ENCODE peak calls at places on chromosomes 7 and 10, in four cellular contexts. C, I, L and T are unnamed samples.

GRCh38 chr7:519429-519973 is at the start of gene PDGFA:
- DNase-seq in L (no peak), I (peak; percentile 47), C (peak; percentile 60), T (no peak)

GRCh38 chr10:131681122-131681521 is 219.7 kb upstream of the PPP2R2D start:
- DNase-seq in L (no peak), C (no peak), I (no peak), T (no peak)

GRCh38 chr7:101669307-101669706 is 40.2 kb upstream of the MYL10 start:
- DNase-seq in C (no peak), I (no peak), L (no peak), T (no peak)

GRCh38 chr7:151304856-151305255 is 36.8 kb upstream of the NUB1 start:
- DNase-seq in I (no peak), C (no peak), L (no peak), T (no peak)

GRCh38 chr10:86650151-86650550 is 4.2 kb upstream of the OPN4 start:
- DNase-seq in C (no peak), I (no peak), L (no peak), T (no peak)

GRCh38 chr10:34760606-34761005 is 54.5 kb downstream of the PARD3 start:
- DNase-seq in I (no peak), L (no peak), C (no peak), T (no peak)

GRCh38 chr10:99520040-99520803 is 12.5 kb upstream of the NKX2-3 start:
- DNase-seq in I (no peak), C (no peak), L (no peak), T (no peak)

GRCh38 chr7:70640266-70640833 is 491.6 kb upstream of the GALNT17 start:
- DNase-seq in C (no peak), I (no peak), L (no peak), T (no peak)

GRCh38 chr7:116948934-116949333 is 4.4 kb upstream of the ST7 start:
- DNase-seq in I (peak; percentile 69), L (no peak), C (peak; percentile 78), T (no peak)

GRCh38 chr10:63522129-63522687 is 1.0 kb downstream of the REEP3 start:
- DNase-seq in I (no peak), L (no peak), C (peak; percentile 55), T (no peak)

GRCh38 chr10:99630439-99630838 is 10.2 kb upstream of the SLC25A28 start:
- DNase-seq in L (no peak), C (peak; percentile 7), I (no peak), T (no peak)

GRCh38 chr7:81150951-81151361 is 232.1 kb upstream of the SEMA3C start:
- DNase-seq in L (no peak), C (no peak), I (no peak), T (no peak)

GRCh38 chr10:72337039-72337629 is 17.6 kb downstream of the DNAJB12 start:
- DNase-seq in C (peak; percentile 35), I (peak; percentile 89), L (peak; percentile 67), T (no peak)

GRCh38 chr7:39757604-39758003 is 134.2 kb downstream of the RALA start:
- DNase-seq in C (no peak), I (no peak), L (no peak), T (no peak)

GRCh38 chr10:55183993-55184392 is 383.0 kb upstream of the PCDH15 start:
- DNase-seq in I (no peak), L (no peak), C (no peak), T (no peak)

GRCh38 chr10:128431083-128431482 is 304.9 kb upstream of the MKI67 start:
- DNase-seq in L (no peak), C (no peak), I (no peak), T (no peak)

GRCh38 chr7:30005511-30005910 is 15.9 kb upstream of the SCRN1 start:
- DNase-seq in I (no peak), C (no peak), L (no peak), T (no peak)

GRCh38 chr7:154693646-154694045 is 309.3 kb downstream of the PAXIP1 start:
- DNase-seq in L (no peak), C (no peak), I (no peak), T (no peak)